ENCODE peak calls at places on chromosomes 13 and 19, in five cellular contexts. One of them, this sample, is unnamed.
A peak's percentile ranks its signal among the peaks of the same experiment; 100 is the strongest.

GRCh38 chr13:30572859-30573275 is 44.9 kb upstream of the USPL1 start:
- DNase-seq in HFF-Myc: no peak
- DNase-seq in activated CD4-positive, CD25-positive, alpha-beta regulatory T cell treated with anti-CD3 and anti-CD28 coated beads, Interleukin-2, amount 50 U/mL, for 16 hours: no peak
- DNase-seq in psoas muscle: no peak
- DNase-seq in T-helper 9 cell: no peak
- DNase-seq in this sample: peak; percentile 57

GRCh38 chr19:42333975-42334696 is 8.7 kb downstream of the MEGF8 start:
- DNase-seq in HFF-Myc: no peak
- DNase-seq in T-helper 9 cell: no peak
- DNase-seq in activated CD4-positive, CD25-positive, alpha-beta regulatory T cell treated with anti-CD3 and anti-CD28 coated beads, Interleukin-2, amount 50 U/mL, for 16 hours: no peak
- DNase-seq in psoas muscle: no peak
- DNase-seq in this sample: no peak

GRCh38 chr13:44396295-44396962 is 22.8 kb downstream of the SERP2 start:
- DNase-seq in psoas muscle: no peak
- DNase-seq in activated CD4-positive, CD25-positive, alpha-beta regulatory T cell treated with anti-CD3 and anti-CD28 coated beads, Interleukin-2, amount 50 U/mL, for 16 hours: no peak
- DNase-seq in HFF-Myc: no peak
- DNase-seq in T-helper 9 cell: no peak
- DNase-seq in this sample: no peak

GRCh38 chr13:87798536-87798935 is 127.4 kb downstream of the SLITRK5 start:
- DNase-seq in activated CD4-positive, CD25-positive, alpha-beta regulatory T cell treated with anti-CD3 and anti-CD28 coated beads, Interleukin-2, amount 50 U/mL, for 16 hours: no peak
- DNase-seq in psoas muscle: no peak
- DNase-seq in T-helper 9 cell: no peak
- DNase-seq in HFF-Myc: no peak
- DNase-seq in this sample: no peak

GRCh38 chr19:444677-445210 is 16.1 kb downstream of the SHC2 start:
- DNase-seq in T-helper 9 cell: no peak
- DNase-seq in HFF-Myc: no peak
- DNase-seq in psoas muscle: no peak
- DNase-seq in activated CD4-positive, CD25-positive, alpha-beta regulatory T cell treated with anti-CD3 and anti-CD28 coated beads, Interleukin-2, amount 50 U/mL, for 16 hours: no peak
- DNase-seq in this sample: no peak

GRCh38 chr19:32201661-32202060 is 143.7 kb upstream of the ZNF507 start:
- DNase-seq in HFF-Myc: no peak
- DNase-seq in psoas muscle: no peak
- DNase-seq in activated CD4-positive, CD25-positive, alpha-beta regulatory T cell treated with anti-CD3 and anti-CD28 coated beads, Interleukin-2, amount 50 U/mL, for 16 hours: no peak
- DNase-seq in T-helper 9 cell: no peak
- DNase-seq in this sample: no peak

GRCh38 chr19:33284756-33285155 is 17.6 kb downstream of the CEBPA start:
- DNase-seq in activated CD4-positive, CD25-positive, alpha-beta regulatory T cell treated with anti-CD3 and anti-CD28 coated beads, Interleukin-2, amount 50 U/mL, for 16 hours: no peak
- DNase-seq in psoas muscle: no peak
- DNase-seq in T-helper 9 cell: no peak
- DNase-seq in HFF-Myc: no peak
- DNase-seq in this sample: no peak

GRCh38 chr19:14072535-14073231 is at the start of gene MISP3:
- DNase-seq in psoas muscle: peak; percentile 73
- DNase-seq in HFF-Myc: no peak
- DNase-seq in T-helper 9 cell: no peak
- DNase-seq in activated CD4-positive, CD25-positive, alpha-beta regulatory T cell treated with anti-CD3 and anti-CD28 coated beads, Interleukin-2, amount 50 U/mL, for 16 hours: no peak
- DNase-seq in this sample: peak; percentile 73

GRCh38 chr19:13150919-13151604 is 851 bp downstream of the IER2 start:
- DNase-seq in HFF-Myc: no peak
- DNase-seq in T-helper 9 cell: no peak
- DNase-seq in psoas muscle: no peak
- DNase-seq in activated CD4-positive, CD25-positive, alpha-beta regulatory T cell treated with anti-CD3 and anti-CD28 coated beads, Interleukin-2, amount 50 U/mL, for 16 hours: no peak
- DNase-seq in this sample: no peak

GRCh38 chr13:113791226-113791625 is 32.2 kb downstream of the TMEM255B start:
- DNase-seq in HFF-Myc: no peak
- DNase-seq in activated CD4-positive, CD25-positive, alpha-beta regulatory T cell treated with anti-CD3 and anti-CD28 coated beads, Interleukin-2, amount 50 U/mL, for 16 hours: no peak
- DNase-seq in psoas muscle: no peak
- DNase-seq in T-helper 9 cell: no peak
- DNase-seq in this sample: no peak

GRCh38 chr13:23500858-23501257 is 67.4 kb upstream of the SACS start:
- DNase-seq in psoas muscle: no peak
- DNase-seq in T-helper 9 cell: no peak
- DNase-seq in HFF-Myc: peak; percentile 89
- DNase-seq in activated CD4-positive, CD25-positive, alpha-beta regulatory T cell treated with anti-CD3 and anti-CD28 coated beads, Interleukin-2, amount 50 U/mL, for 16 hours: no peak
- DNase-seq in this sample: peak; percentile 84

GRCh38 chr13:59750860-59751259 is 412.9 kb downstream of the DIAPH3 start:
- DNase-seq in psoas muscle: no peak
- DNase-seq in activated CD4-positive, CD25-positive, alpha-beta regulatory T cell treated with anti-CD3 and anti-CD28 coated beads, Interleukin-2, amount 50 U/mL, for 16 hours: no peak
- DNase-seq in T-helper 9 cell: no peak
- DNase-seq in HFF-Myc: peak; percentile 49
- DNase-seq in this sample: peak; percentile 62

GRCh38 chr19:5955638-5955935 is 22.4 kb downstream of the RANBP3 start:
- DNase-seq in T-helper 9 cell: no peak
- DNase-seq in HFF-Myc: no peak
- DNase-seq in psoas muscle: no peak
- DNase-seq in activated CD4-positive, CD25-positive, alpha-beta regulatory T cell treated with anti-CD3 and anti-CD28 coated beads, Interleukin-2, amount 50 U/mL, for 16 hours: no peak
- DNase-seq in this sample: no peak

This sample was measured in kidney tubule cell.